ENCODE peak calls at places on chromosomes 12 and 14, in four cellular contexts. V is NCI-H1105, K is GM12865, S is epithelial cell of esophagus. D is an unnamed sample.
A peak's percentile ranks its signal among the peaks of the same experiment; 100 is the strongest.

GRCh38 chr12:27970981-27971489 is 1.5 kb downstream of the PTHLH start:
- DNase-seq in S (peak; percentile 81), K (no peak), V (no peak), D (no peak)

GRCh38 chr12:11136075-11136474 is 1.6 kb upstream of the TAS2R30 start:
- DNase-seq in S (no peak), K (peak; percentile 5), V (no peak), D (no peak)

GRCh38 chr14:102434647-102435175 is 72.0 kb downstream of the TECPR2 start:
- DNase-seq in K (no peak), S (peak; percentile 21), V (no peak), D (no peak)

GRCh38 chr14:32469388-32470160 is 140.5 kb downstream of the AKAP6 start:
- DNase-seq in S (peak; percentile 61), K (peak; percentile 34), V (peak; percentile 23), D (peak; percentile 31)

GRCh38 chr14:55780156-55780946 is 200.3 kb downstream of the KTN1 start:
- DNase-seq in K (peak; percentile 5), V (no peak), S (peak; percentile 85), D (no peak)

GRCh38 chr14:90191585-90191984 is 64.8 kb upstream of the PSMC1 start:
- DNase-seq in S (no peak), V (no peak), K (no peak), D (no peak)

GRCh38 chr12:88624911-88625310 is 44.6 kb upstream of the KITLG start:
- DNase-seq in V (no peak), K (no peak), S (peak; percentile 59), D (no peak)

GRCh38 chr12:66055837-66056319 is 74.7 kb downstream of the LLPH start:
- DNase-seq in S (no peak), K (peak; percentile 84), V (no peak), D (no peak)

GRCh38 chr12:11727133-11727664 is 77.7 kb downstream of the ETV6 start:
- DNase-seq in V (no peak), S (no peak), K (peak; percentile 57), D (peak; percentile 84)

GRCh38 chr14:30799933-30800332 is 74.4 kb upstream of the COCH start:
- DNase-seq in V (no peak), S (no peak), K (peak; percentile 3), D (peak; percentile 5)

GRCh38 chr12:117236456-117237001 is 46.3 kb upstream of the FBXO21 start:
- DNase-seq in K (peak; percentile 80), V (peak; percentile 78), S (peak; percentile 56), D (peak; percentile 67)

GRCh38 chr12:34402899-34403705 is 380.8 kb downstream of the ALG10 start:
- DNase-seq in V (no peak), S (no peak), K (no peak), D (no peak)

GRCh38 chr14:32913725-32914124 is 25.0 kb upstream of the NPAS3 start:
- DNase-seq in V (no peak), S (peak; percentile 19), K (no peak), D (no peak)

GRCh38 chr12:116551952-116552749 is 7.0 kb upstream of the MAP1LC3B2 start:
- DNase-seq in V (no peak), K (peak; percentile 28), S (peak; percentile 70), D (no peak)

GRCh38 chr12:72499244-72499643 is 227.1 kb downstream of the TRHDE start:
- DNase-seq in K (no peak), S (peak; percentile 7), V (no peak), D (no peak)

GRCh38 chr12:65622056-65622455 is 202.2 kb upstream of the HMGA2 start:
- DNase-seq in S (no peak), V (no peak), K (no peak), D (no peak)

GRCh38 chr14:79544671-79545070 is 666.6 kb downstream of the DIO2 start:
- DNase-seq in S (no peak), V (no peak), K (no peak), D (no peak)

GRCh38 chr12:78209851-78210493 is 379.3 kb downstream of the NAV3 start:
- DNase-seq in V (peak; percentile 72), S (no peak), K (no peak), D (no peak)

D was measured in OCI-LY7.